ENCODE peak calls at places on chromosomes 5 and 9, in five cellular contexts. One of them, this sample, is unnamed.

GRCh38 chr9:22457448-22457847 is 10.8 kb downstream of the DMRTA1 start:
- DNase-seq in astrocyte of the spinal cord: no peak
- DNase-seq in nephron progenitor cell: no peak
- DNase-seq in stimulated activated CD8-positive, alpha-beta memory T cell treated with anti-CD3 and anti-CD28 coated beads, Interleukin-7, amount 100 ng/mL, for 24 hours: no peak
- DNase-seq in RWPE1: no peak
- DNase-seq in this sample: peak

GRCh38 chr5:68214472-68215207 is 916 bp upstream of the PIK3R1 start:
- DNase-seq in nephron progenitor cell: no peak
- DNase-seq in astrocyte of the spinal cord: peak
- DNase-seq in stimulated activated CD8-positive, alpha-beta memory T cell treated with anti-CD3 and anti-CD28 coated beads, Interleukin-7, amount 100 ng/mL, for 24 hours: no peak
- DNase-seq in RWPE1: peak
- DNase-seq in this sample: no peak

GRCh38 chr5:88142801-88143692 is 125.6 kb downstream of the TMEM161B start:
- DNase-seq in RWPE1: no peak
- DNase-seq in astrocyte of the spinal cord: peak
- DNase-seq in nephron progenitor cell: no peak
- DNase-seq in stimulated activated CD8-positive, alpha-beta memory T cell treated with anti-CD3 and anti-CD28 coated beads, Interleukin-7, amount 100 ng/mL, for 24 hours: no peak
- DNase-seq in this sample: no peak

GRCh38 chr9:131020388-131020787 is 11.4 kb downstream of the LAMC3 start:
- DNase-seq in RWPE1: no peak
- DNase-seq in astrocyte of the spinal cord: peak
- DNase-seq in stimulated activated CD8-positive, alpha-beta memory T cell treated with anti-CD3 and anti-CD28 coated beads, Interleukin-7, amount 100 ng/mL, for 24 hours: no peak
- DNase-seq in nephron progenitor cell: no peak
- DNase-seq in this sample: no peak

GRCh38 chr5:39513236-39513635 is 88.5 kb upstream of the DAB2 start:
- DNase-seq in astrocyte of the spinal cord: peak
- DNase-seq in stimulated activated CD8-positive, alpha-beta memory T cell treated with anti-CD3 and anti-CD28 coated beads, Interleukin-7, amount 100 ng/mL, for 24 hours: no peak
- DNase-seq in nephron progenitor cell: no peak
- DNase-seq in RWPE1: peak
- DNase-seq in this sample: no peak

GRCh38 chr9:69454327-69454726 is 129.3 kb downstream of the ENTREP1 start:
- DNase-seq in stimulated activated CD8-positive, alpha-beta memory T cell treated with anti-CD3 and anti-CD28 coated beads, Interleukin-7, amount 100 ng/mL, for 24 hours: no peak
- DNase-seq in RWPE1: no peak
- DNase-seq in nephron progenitor cell: no peak
- DNase-seq in astrocyte of the spinal cord: no peak
- DNase-seq in this sample: no peak

GRCh38 chr9:8745347-8745746 is 945.8 kb upstream of the DMAC1 start:
- DNase-seq in RWPE1: no peak
- DNase-seq in nephron progenitor cell: no peak
- DNase-seq in astrocyte of the spinal cord: no peak
- DNase-seq in stimulated activated CD8-positive, alpha-beta memory T cell treated with anti-CD3 and anti-CD28 coated beads, Interleukin-7, amount 100 ng/mL, for 24 hours: no peak
- DNase-seq in this sample: no peak

GRCh38 chr9:126663661-126664072 is 49.9 kb downstream of the LMX1B start:
- DNase-seq in nephron progenitor cell: no peak
- DNase-seq in stimulated activated CD8-positive, alpha-beta memory T cell treated with anti-CD3 and anti-CD28 coated beads, Interleukin-7, amount 100 ng/mL, for 24 hours: no peak
- DNase-seq in RWPE1: no peak
- DNase-seq in astrocyte of the spinal cord: no peak
- DNase-seq in this sample: no peak

GRCh38 chr5:34854459-34855174 is 15.7 kb downstream of the TTC23L start:
- DNase-seq in nephron progenitor cell: no peak
- DNase-seq in astrocyte of the spinal cord: peak
- DNase-seq in RWPE1: no peak
- DNase-seq in stimulated activated CD8-positive, alpha-beta memory T cell treated with anti-CD3 and anti-CD28 coated beads, Interleukin-7, amount 100 ng/mL, for 24 hours: no peak
- DNase-seq in this sample: peak

GRCh38 chr5:142426129-142426641 is 101.4 kb upstream of the SPRY4 start:
- DNase-seq in nephron progenitor cell: peak
- DNase-seq in astrocyte of the spinal cord: peak
- DNase-seq in RWPE1: no peak
- DNase-seq in stimulated activated CD8-positive, alpha-beta memory T cell treated with anti-CD3 and anti-CD28 coated beads, Interleukin-7, amount 100 ng/mL, for 24 hours: no peak
- DNase-seq in this sample: no peak

GRCh38 chr5:151250346-151251000 is 2.5 kb upstream of the GM2A start:
- DNase-seq in astrocyte of the spinal cord: no peak
- DNase-seq in nephron progenitor cell: no peak
- DNase-seq in stimulated activated CD8-positive, alpha-beta memory T cell treated with anti-CD3 and anti-CD28 coated beads, Interleukin-7, amount 100 ng/mL, for 24 hours: no peak
- DNase-seq in RWPE1: no peak
- DNase-seq in this sample: no peak

GRCh38 chr5:78907255-78907886 is 77.7 kb downstream of the ARSB start:
- DNase-seq in nephron progenitor cell: no peak
- DNase-seq in RWPE1: no peak
- DNase-seq in stimulated activated CD8-positive, alpha-beta memory T cell treated with anti-CD3 and anti-CD28 coated beads, Interleukin-7, amount 100 ng/mL, for 24 hours: no peak
- DNase-seq in astrocyte of the spinal cord: peak
- DNase-seq in this sample: no peak

GRCh38 chr5:935510-936084 is 42.9 kb downstream of the TRIP13 start:
- DNase-seq in stimulated activated CD8-positive, alpha-beta memory T cell treated with anti-CD3 and anti-CD28 coated beads, Interleukin-7, amount 100 ng/mL, for 24 hours: no peak
- DNase-seq in astrocyte of the spinal cord: no peak
- DNase-seq in nephron progenitor cell: no peak
- DNase-seq in RWPE1: no peak
- DNase-seq in this sample: no peak

GRCh38 chr9:136086213-136086881 is 8.7 kb downstream of the NACC2 start:
- DNase-seq in astrocyte of the spinal cord: no peak
- DNase-seq in nephron progenitor cell: no peak
- DNase-seq in stimulated activated CD8-positive, alpha-beta memory T cell treated with anti-CD3 and anti-CD28 coated beads, Interleukin-7, amount 100 ng/mL, for 24 hours: no peak
- DNase-seq in RWPE1: no peak
- DNase-seq in this sample: no peak

GRCh38 chr5:175652741-175653663 is 4.9 kb upstream of the HRH2 start:
- DNase-seq in stimulated activated CD8-positive, alpha-beta memory T cell treated with anti-CD3 and anti-CD28 coated beads, Interleukin-7, amount 100 ng/mL, for 24 hours: peak
- DNase-seq in astrocyte of the spinal cord: no peak
- DNase-seq in nephron progenitor cell: no peak
- DNase-seq in RWPE1: no peak
- DNase-seq in this sample: no peak

GRCh38 chr5:102090770-102091169 is 205.3 kb downstream of the SLCO4C1 start:
- DNase-seq in nephron progenitor cell: peak
- DNase-seq in astrocyte of the spinal cord: no peak
- DNase-seq in RWPE1: no peak
- DNase-seq in stimulated activated CD8-positive, alpha-beta memory T cell treated with anti-CD3 and anti-CD28 coated beads, Interleukin-7, amount 100 ng/mL, for 24 hours: no peak
- DNase-seq in this sample: peak

GRCh38 chr5:132044207-132044606 is 16.2 kb upstream of the IL3 start:
- DNase-seq in nephron progenitor cell: no peak
- DNase-seq in RWPE1: no peak
- DNase-seq in astrocyte of the spinal cord: no peak
- DNase-seq in stimulated activated CD8-positive, alpha-beta memory T cell treated with anti-CD3 and anti-CD28 coated beads, Interleukin-7, amount 100 ng/mL, for 24 hours: no peak
- DNase-seq in this sample: no peak

GRCh38 chr9:19050637-19051591 is 1.7 kb downstream of the RRAGA start:
- DNase-seq in RWPE1: peak
- DNase-seq in stimulated activated CD8-positive, alpha-beta memory T cell treated with anti-CD3 and anti-CD28 coated beads, Interleukin-7, amount 100 ng/mL, for 24 hours: no peak
- DNase-seq in astrocyte of the spinal cord: peak
- DNase-seq in nephron progenitor cell: no peak
- DNase-seq in this sample: no peak

GRCh38 chr5:59107692-59108091 is 524.8 kb downstream of the RAB3C start:
- DNase-seq in stimulated activated CD8-positive, alpha-beta memory T cell treated with anti-CD3 and anti-CD28 coated beads, Interleukin-7, amount 100 ng/mL, for 24 hours: no peak
- DNase-seq in astrocyte of the spinal cord: peak
- DNase-seq in nephron progenitor cell: no peak
- DNase-seq in RWPE1: no peak
- DNase-seq in this sample: no peak

GRCh38 chr9:79026311-79026710 is 545.5 kb upstream of the TLE4 start:
- DNase-seq in stimulated activated CD8-positive, alpha-beta memory T cell treated with anti-CD3 and anti-CD28 coated beads, Interleukin-7, amount 100 ng/mL, for 24 hours: no peak
- DNase-seq in astrocyte of the spinal cord: peak
- DNase-seq in nephron progenitor cell: no peak
- DNase-seq in RWPE1: peak
- DNase-seq in this sample: peak

GRCh38 chr5:14574891-14575496 is 6.6 kb upstream of the OTULINL start:
- DNase-seq in nephron progenitor cell: no peak
- DNase-seq in RWPE1: no peak
- DNase-seq in astrocyte of the spinal cord: no peak
- DNase-seq in stimulated activated CD8-positive, alpha-beta memory T cell treated with anti-CD3 and anti-CD28 coated beads, Interleukin-7, amount 100 ng/mL, for 24 hours: no peak
- DNase-seq in this sample: no peak

GRCh38 chr5:137822158-137822764 is 45.4 kb upstream of the MYOT start:
- DNase-seq in astrocyte of the spinal cord: peak
- DNase-seq in RWPE1: peak
- DNase-seq in stimulated activated CD8-positive, alpha-beta memory T cell treated with anti-CD3 and anti-CD28 coated beads, Interleukin-7, amount 100 ng/mL, for 24 hours: no peak
- DNase-seq in nephron progenitor cell: peak
- DNase-seq in this sample: no peak

GRCh38 chr5:159743234-159743633 is 173.0 kb upstream of the ADRA1B start:
- DNase-seq in stimulated activated CD8-positive, alpha-beta memory T cell treated with anti-CD3 and anti-CD28 coated beads, Interleukin-7, amount 100 ng/mL, for 24 hours: no peak
- DNase-seq in RWPE1: no peak
- DNase-seq in astrocyte of the spinal cord: no peak
- DNase-seq in nephron progenitor cell: no peak
- DNase-seq in this sample: no peak

This sample was measured in DMS153.